ENCODE peak calls at places on chromosomes 13 and 19, in eight cellular contexts. T, J, O, X, F, V, Z and E are unnamed samples.

GRCh38 chr19:7916137-7916907 is 1.7 kb downstream of the TGFBR3L start:
- DNase-seq in F (peak; percentile 68), O (no peak), J (no peak), T (no peak), X (peak; percentile 67), V (no peak), Z (peak; percentile 92), E (no peak)

GRCh38 chr19:6181119-6181518 is 45.7 kb downstream of the ACSBG2 start:
- DNase-seq in T (no peak), X (no peak), F (no peak), V (no peak), J (no peak), O (no peak), Z (no peak), E (no peak)

GRCh38 chr13:67001363-67001762 is 228.8 kb downstream of the PCDH9 start:
- DNase-seq in T (no peak), J (no peak), V (no peak), F (no peak), O (no peak), Z (no peak), X (no peak), E (no peak)

GRCh38 chr13:112652512-112653458 is 37.1 kb upstream of the ATP11A start:
- DNase-seq in Z (no peak), T (no peak), V (no peak), O (no peak), F (peak; percentile 30), J (no peak), X (peak; percentile 8), E (no peak)

GRCh38 chr19:47152632-47153031 is 22.0 kb downstream of the SAE1 start:
- DNase-seq in X (no peak), F (no peak), Z (no peak), T (no peak), V (peak; percentile 8), J (no peak), O (no peak), E (no peak)

GRCh38 chr13:48123827-48124226 is 28.9 kb upstream of the MED4 start:
- DNase-seq in Z (no peak), V (no peak), T (no peak), O (no peak), F (no peak), X (peak; percentile 70), J (no peak), E (no peak)

GRCh38 chr13:98978280-98978679 is 416 bp upstream of the DOCK9 start:
- DNase-seq in F (no peak), T (no peak), J (peak; percentile 91), Z (no peak), V (peak; percentile 72), X (no peak), O (no peak), E (peak; percentile 93)

GRCh38 chr19:47100290-47100689 is 13.3 kb downstream of the ZC3H4 start:
- DNase-seq in V (no peak), T (no peak), Z (peak; percentile 61), O (peak; percentile 55), F (no peak), J (no peak), X (no peak), E (no peak)

GRCh38 chr13:113207890-113208423 is 512 bp downstream of the PCID2 start:
- DNase-seq in X (peak; percentile 66), V (peak; percentile 54), Z (peak; percentile 85), F (peak; percentile 81), T (no peak), J (peak; percentile 54), O (peak; percentile 28), E (peak; percentile 43)

GRCh38 chr19:4028334-4029246 is 21.1 kb downstream of the PIAS4 start:
- DNase-seq in F (peak; percentile 63), O (no peak), V (no peak), J (no peak), X (no peak), T (no peak), Z (no peak), E (no peak)

GRCh38 chr19:35223856-35224505 is 4.6 kb downstream of the FAM187B start:
- DNase-seq in O (no peak), F (peak; percentile 62), X (no peak), V (no peak), T (no peak), J (peak; percentile 86), Z (no peak), E (no peak)

GRCh38 chr19:47619763-47620162 is 10.8 kb downstream of the BICRA start:
- DNase-seq in T (no peak), J (no peak), V (no peak), Z (peak; percentile 73), O (no peak), F (no peak), X (no peak), E (peak; percentile 54)

GRCh38 chr19:48290341-48290922 is 20.6 kb downstream of the ZNF114 start:
- DNase-seq in Z (peak; percentile 94), J (peak; percentile 26), O (peak; percentile 35), T (no peak), V (peak; percentile 26), X (no peak), F (no peak), E (peak; percentile 81)

GRCh38 chr13:94198666-94199065 is 280.8 kb downstream of the DCT start:
- DNase-seq in F (no peak), V (no peak), J (no peak), Z (no peak), T (no peak), O (no peak), X (no peak), E (peak; percentile 72)

GRCh38 chr19:51183629-51184028 is 41.3 kb upstream of the CD33 start:
- DNase-seq in Z (no peak), O (no peak), V (no peak), X (no peak), J (no peak), F (no peak), T (no peak), E (no peak)

GRCh38 chr13:99656092-99656745 is 154.9 kb downstream of the TM9SF2 start:
- DNase-seq in Z (peak; percentile 88), J (peak; percentile 70), T (peak; percentile 79), V (peak; percentile 77), F (no peak), O (peak; percentile 84), X (peak; percentile 57), E (peak; percentile 70)

GRCh38 chr19:10802479-10802878 is 33.5 kb downstream of the TMED1 start:
- DNase-seq in T (no peak), V (no peak), J (no peak), X (no peak), Z (no peak), F (no peak), O (no peak), E (no peak)

GRCh38 chr19:47512183-47512947 is 2.5 kb downstream of the NAPA start:
- DNase-seq in O (peak; percentile 34), X (peak; percentile 65), T (no peak), J (peak; percentile 80), F (no peak), V (peak; percentile 78), Z (no peak), E (no peak)

GRCh38 chr19:371501-372160 is 27.0 kb upstream of the MIER2 start:
- DNase-seq in T (no peak), F (no peak), J (peak; percentile 35), Z (peak; percentile 69), X (no peak), V (no peak), O (no peak), E (no peak)

GRCh38 chr19:33039108-33039599 is 25.5 kb downstream of the RHPN2 start:
- DNase-seq in F (no peak), T (no peak), X (no peak), V (no peak), O (no peak), J (no peak), Z (no peak), E (no peak)

GRCh38 chr13:104987621-104988020 is 1547.8 kb downstream of the EFNB2 start:
- DNase-seq in X (no peak), V (no peak), O (no peak), Z (no peak), J (no peak), F (no peak), T (no peak), E (no peak)

GRCh38 chr19:53308339-53308811 is 25.2 kb upstream of the ZNF845 start:
- DNase-seq in J (no peak), O (no peak), F (peak; percentile 70), Z (peak; percentile 69), X (no peak), V (peak; percentile 9), T (no peak), E (no peak)
- H3K4me3 ChIP-seq in J (no peak overlapping the region), O (no peak overlapping the region), F (no peak overlapping the region), Z (peak overlapping the region; percentile 13), X (no peak overlapping the region), V (no peak overlapping the region), T (no peak overlapping the region), E (no peak overlapping the region)

DNA sequence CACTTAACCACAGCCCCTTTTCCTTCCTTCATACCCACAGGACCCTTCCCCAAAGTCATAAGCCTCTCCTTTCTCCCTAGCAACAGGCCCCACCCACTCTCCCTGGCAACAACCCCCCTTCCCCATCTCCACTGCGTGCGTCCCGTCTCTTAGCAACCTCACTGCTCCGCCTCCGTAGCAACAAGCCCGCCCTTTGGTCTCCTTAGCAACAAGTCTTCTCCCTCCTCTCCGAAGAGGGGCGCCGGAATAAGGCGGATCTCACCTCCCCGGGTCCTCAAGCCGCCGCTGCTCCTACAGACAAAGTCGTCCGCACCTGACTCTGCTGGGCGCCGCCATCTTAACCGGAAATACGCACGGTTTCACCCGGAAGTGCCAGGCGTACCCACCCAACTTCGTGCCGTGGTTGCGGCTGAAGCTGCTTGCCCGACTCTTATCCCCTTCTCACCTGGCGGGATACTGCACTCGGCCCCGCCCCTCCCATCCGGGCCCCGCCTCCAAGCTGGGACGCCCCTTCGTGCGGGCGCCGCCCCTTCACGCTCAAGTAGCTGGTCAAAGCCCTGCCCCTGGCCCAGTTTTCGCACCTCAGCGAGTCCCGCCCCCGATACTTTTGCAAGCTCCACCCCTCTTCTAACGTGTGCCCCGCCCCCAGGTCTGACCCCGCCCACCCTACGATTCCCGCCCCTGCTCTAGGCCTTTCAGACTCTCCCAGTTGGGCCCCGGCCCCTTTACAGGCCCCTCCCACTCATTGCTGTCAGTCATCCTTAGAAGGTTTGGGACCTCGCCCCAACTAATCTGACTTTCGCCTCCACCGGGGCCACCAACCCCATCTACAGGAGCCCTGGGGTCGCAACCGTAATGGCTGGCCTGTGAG is at the start of gene HSPBP1:
- DNase-seq in T (peak; percentile 87), X (peak; percentile 94), F (peak; percentile 96), V (peak; percentile 95), J (peak; percentile 89), O (peak; percentile 100), Z (peak; percentile 99), E (peak; percentile 97)
- TF ChIP-seq CTCF in T (no peak), X (no peak), F (no peak), V (no peak), J (no peak), O (no peak), Z (no peak), E (no peak)

GRCh38 chr19:19202707-19203011 is 555 bp downstream of the NR2C2AP start:
- DNase-seq in F (no peak), X (no peak), O (no peak), J (no peak), T (no peak), V (no peak), Z (peak; percentile 62), E (no peak)
- H3K4me3 ChIP-seq in F (peak overlapping the region; percentile 62), X (peak overlapping the region; percentile 89), O (peak overlapping the region; percentile 84), J (peak overlapping the region; percentile 78), T (peak overlapping the region; percentile 96), V (peak overlapping the region; percentile 54), Z (peak overlapping the region; percentile 79), E (peak overlapping the region; percentile 76)

DNA sequence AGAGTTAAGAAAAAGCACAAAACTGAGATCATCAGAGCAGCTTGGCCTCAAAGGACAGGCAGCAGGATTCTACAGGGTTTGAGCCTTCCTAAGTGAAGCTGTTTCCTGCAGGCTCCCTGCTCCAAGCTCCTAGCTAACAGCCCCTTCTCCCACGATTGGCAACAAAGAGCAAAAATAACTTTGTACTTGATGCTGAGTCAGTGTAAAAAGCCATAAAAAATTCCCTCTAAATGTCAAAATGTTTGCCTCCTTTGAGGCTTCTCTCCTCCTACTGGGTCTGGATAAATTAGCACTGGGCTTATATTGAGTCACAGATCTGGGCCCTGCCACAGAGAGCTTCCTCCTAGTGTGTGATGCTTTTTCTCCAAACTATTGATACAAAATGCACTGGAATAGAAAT is 153.3 kb downstream of the TNFRSF19 start:
- DNase-seq in J (peak; percentile 68), T (no peak), X (no peak), V (peak; percentile 65), Z (peak; percentile 89), O (no peak), F (no peak), E (peak; percentile 84)
- TF ChIP-seq CTCF in J (peak; percentile 21), T (no peak), X (no peak), V (peak; percentile 4), Z (no peak), O (no peak), F (no peak), E (no peak)